ENCODE peak calls at places on chromosomes 5 and 9, in eight cellular contexts. U is small intestine; N is lung; R is naive thymus-derived CD4-positive, alpha-beta T cell; O is DND-41; I is BE2C; H is left lung; T is CD8-positive, alpha-beta memory T cell. L is an unnamed sample. For H3K36me3, the result is how much of the 10 kb centered on the place peaks cover.

GRCh38 chr5:145587308-145588071 is 247.7 kb downstream of the PRELID2 start:
- DNase-seq in T (no peak), N (no peak), O (no peak), I (no peak), U (no peak), R (no peak), H (no peak), L (no peak)

GRCh38 chr5:154819546-154819945 is 30.9 kb downstream of the FAXDC2 start:
- DNase-seq in I (no peak), T (no peak), O (no peak), U (no peak), H (no peak), R (no peak), N (no peak), L (no peak)

GRCh38 chr5:154110781-154111180 is 72.0 kb downstream of the MFAP3 start:
- DNase-seq in T (no peak), N (no peak), I (no peak), R (no peak), H (no peak), O (no peak), U (no peak), L (no peak)

GRCh38 chr9:84697042-84697441 is 27.5 kb downstream of the NTRK2 start:
- DNase-seq in I (no peak), O (no peak), T (no peak), N (no peak), U (no peak), R (no peak), H (no peak), L (no peak)

GRCh38 chr5:134005415-134006118 is 792 bp upstream of the VDAC1 start:
- DNase-seq in I (peak), T (no peak), H (peak), R (no peak), O (no peak), U (peak), N (no peak), L (no peak)

GRCh38 chr5:21820527-21820926 is 1032.6 kb downstream of the CDH12 start:
- DNase-seq in T (no peak), H (no peak), U (no peak), O (no peak), R (no peak), N (no peak), I (no peak), L (no peak)

GRCh38 chr5:154284433-154284832 is 93.9 kb downstream of the GALNT10 start:
- DNase-seq in I (no peak), O (no peak), U (no peak), T (no peak), H (no peak), N (no peak), R (no peak), L (no peak)

GRCh38 chr5:176550275-176550831 is 1.2 kb downstream of the CDHR2 start:
- DNase-seq in T (no peak), O (no peak), R (no peak), U (peak), N (no peak), I (no peak), H (no peak), L (no peak)

GRCh38 chr9:126643945-126644527 is 30.3 kb downstream of the LMX1B start:
- DNase-seq in N (no peak), H (no peak), U (no peak), I (no peak), T (no peak), O (no peak), R (no peak), L (no peak)

GRCh38 chr5:111984044-111984443 is 227.1 kb upstream of the NREP start:
- DNase-seq in I (no peak), O (no peak), R (no peak), T (no peak), U (no peak), N (no peak), H (no peak), L (no peak)

GRCh38 chr9:37582548-37583157 is 6.5 kb upstream of the FBXO10 start:
- DNase-seq in N (no peak), T (peak), O (no peak), H (no peak), I (no peak), R (peak), U (peak), L (no peak)

GRCh38 chr9:127877566-127877998 is at the start of gene AK1:
- DNase-seq in R (no peak), I (peak), T (no peak), O (no peak), H (peak), N (peak), U (peak), L (no peak)

GRCh38 chr5:90658620-90659019 is 100.0 kb downstream of the ADGRV1 start:
- DNase-seq in T (no peak), N (no peak), I (no peak), H (no peak), U (no peak), R (no peak), O (no peak), L (no peak)

GRCh38 chr9:130359819-130360218 is 84.9 kb upstream of the ASS1 start:
- DNase-seq in R (no peak), T (no peak), I (no peak), H (no peak), N (no peak), O (no peak), U (no peak), L (no peak)

GRCh38 chr5:154761062-154761740 is 6.0 kb downstream of the LARP1 start:
- DNase-seq in I (no peak), U (peak), H (no peak), T (peak), N (no peak), R (peak), O (no peak), L (peak)

GRCh38 chr9:104795857-104796256 is 31.9 kb downstream of the NIPSNAP3B start:
- DNase-seq in I (no peak), R (no peak), N (peak), H (no peak), O (no peak), U (no peak), T (no peak), L (no peak)

GRCh38 chr9:17929506-17929905 is 350.6 kb downstream of the SH3GL2 start:
- DNase-seq in O (no peak), I (no peak), H (no peak), R (no peak), T (no peak), N (no peak), U (no peak), L (no peak)

GRCh38 chr9:117178596-117179111 is 236.2 kb downstream of the ASTN2 start:
- DNase-seq in R (no peak), U (no peak), I (peak), N (no peak), T (no peak), H (no peak), O (no peak), L (no peak)

GRCh38 chr5:40904205-40904993 is 4.9 kb upstream of the C7 start:
- DNase-seq in N (peak), I (peak), O (peak), R (peak), H (peak), U (peak), T (no peak), L (no peak)

GRCh38 chr5:122493776-122494518 is 181.9 kb downstream of the SNCAIP start:
- DNase-seq in O (no peak), T (no peak), N (no peak), R (no peak), U (peak), I (peak), H (no peak), L (no peak)

GRCh38 chr9:16309350-16310271 is 560.9 kb downstream of the BNC2 start:
- DNase-seq in N (no peak), H (no peak), R (no peak), U (peak), O (no peak), T (no peak), I (no peak), L (no peak)

GRCh38 chr5:77693913-77694312 is 55.4 kb upstream of the OTP start:
- DNase-seq in H (no peak), N (no peak), O (no peak), I (no peak), U (no peak), T (no peak), R (no peak), L (no peak)

GRCh38 chr5:132528866-132529634 is 14.3 kb downstream of the IL5 start:
- DNase-seq in N (no peak), O (no peak), T (peak), I (no peak), U (no peak), R (peak), H (no peak), L (no peak)

GRCh38 chr9:117957267-117957666 is 253.1 kb downstream of the TLR4 start:
- DNase-seq in U (no peak), R (no peak), T (no peak), H (no peak), I (no peak), O (no peak), N (no peak), L (no peak)

GRCh38 chr9:28539432-28539831 is 966.2 kb upstream of the C9orf72 start:
- DNase-seq in U (no peak), H (no peak), I (no peak), R (no peak), O (no peak), T (no peak), N (no peak), L (no peak)

GRCh38 chr5:124990723-124991122 is 244.3 kb upstream of the ZNF608 start:
- DNase-seq in I (no peak), H (no peak), T (no peak), O (no peak), R (no peak), U (peak), N (no peak), L (no peak)

GRCh38 chr5:1467341-1468246 is 22.4 kb upstream of the SLC6A3 start:
- DNase-seq in O (no peak), H (peak), U (no peak), N (no peak), R (no peak), I (peak), T (no peak), L (no peak)
- H3K36me3 ChIP-seq in O (half or more), H (half or more), U (under half), N (half or more), R (under half), I (under half), T (under half), L (under half)

DNA sequence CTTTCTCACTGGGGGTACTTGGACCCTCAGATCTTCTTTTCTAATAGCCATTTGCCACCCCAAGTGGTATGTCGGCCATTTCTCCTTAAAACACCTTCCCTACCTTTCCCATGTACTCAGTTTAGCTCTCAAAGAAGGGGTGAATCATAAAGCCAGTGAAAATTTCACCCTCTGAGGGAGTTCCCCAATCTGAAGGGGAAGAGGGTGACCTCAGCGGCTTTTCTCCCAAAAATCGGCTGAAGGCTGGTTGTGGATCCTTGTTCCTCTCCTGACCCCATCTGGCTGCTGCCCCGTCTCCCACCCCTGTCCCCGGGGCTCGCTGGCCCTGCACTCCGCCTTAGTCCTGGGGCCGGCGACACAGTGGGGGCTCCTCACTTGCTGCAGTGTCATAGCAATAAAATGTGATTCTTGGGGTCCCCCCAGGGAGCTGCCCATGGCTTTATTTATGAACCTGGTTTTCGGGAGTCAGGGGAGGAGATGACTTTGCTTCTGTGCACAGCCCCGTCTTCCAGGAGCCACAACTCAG is 17.3 kb upstream of the LTC4S start:
- DNase-seq in T (no peak), I (no peak), H (no peak), N (no peak), R (no peak), U (no peak), O (no peak), L (no peak)
- H3K36me3 ChIP-seq in T (under half), I (half or more), H (half or more), N (under half), R (under half), U (under half), O (half or more), L (under half)

DNA sequence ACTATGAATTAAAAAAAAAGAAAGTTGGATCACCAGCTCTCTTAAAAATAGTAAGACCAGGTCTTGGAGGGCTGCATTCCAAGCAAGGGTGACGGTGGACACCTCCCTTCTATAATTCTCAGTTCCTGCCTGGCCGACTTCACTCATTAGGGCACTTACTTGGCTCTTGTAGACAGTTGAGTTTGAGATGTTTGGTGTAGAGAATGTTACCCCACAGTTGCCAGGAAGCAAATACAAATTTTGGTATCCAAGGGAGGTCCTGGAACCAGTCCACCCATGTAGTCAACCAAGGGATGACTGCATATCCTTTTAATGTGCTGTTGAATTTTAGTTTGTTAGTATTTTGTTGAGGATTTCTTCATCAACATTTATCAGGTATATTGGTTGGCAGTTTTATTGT is 20.6 kb downstream of the B4GALT7 start:
- DNase-seq in R (no peak), H (no peak), I (no peak), N (no peak), O (no peak), U (no peak), T (no peak), L (no peak)
- H3K36me3 ChIP-seq in R (under half), H (half or more), I (under half), N (under half), O (half or more), U (under half), T (under half), L (under half)

DNA sequence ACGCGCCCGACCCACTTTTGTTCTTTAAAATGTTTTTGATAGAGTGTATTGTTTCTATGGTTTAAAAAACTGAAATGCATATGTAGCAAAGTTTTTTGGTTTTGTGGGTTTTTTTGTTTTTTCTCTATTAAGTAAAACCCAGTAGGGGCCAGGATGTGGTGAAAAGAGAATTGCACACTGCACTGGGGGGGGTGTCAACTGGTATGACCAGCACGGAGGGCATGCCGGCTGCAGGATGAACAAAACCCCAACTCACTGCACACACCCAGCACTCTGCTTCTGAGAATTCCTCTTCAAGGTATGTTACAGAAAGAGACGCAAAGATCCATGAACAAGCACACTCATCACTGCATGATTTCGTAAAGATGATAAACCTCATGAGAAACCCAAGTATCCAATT is 75.0 kb downstream of the STK10 start:
- DNase-seq in I (no peak), O (peak), T (peak), U (peak), R (peak), H (no peak), N (no peak), L (peak)
- H3K36me3 ChIP-seq in I (under half), O (under half), T (under half), U (under half), R (under half), H (under half), N (under half), L (under half)

DNA sequence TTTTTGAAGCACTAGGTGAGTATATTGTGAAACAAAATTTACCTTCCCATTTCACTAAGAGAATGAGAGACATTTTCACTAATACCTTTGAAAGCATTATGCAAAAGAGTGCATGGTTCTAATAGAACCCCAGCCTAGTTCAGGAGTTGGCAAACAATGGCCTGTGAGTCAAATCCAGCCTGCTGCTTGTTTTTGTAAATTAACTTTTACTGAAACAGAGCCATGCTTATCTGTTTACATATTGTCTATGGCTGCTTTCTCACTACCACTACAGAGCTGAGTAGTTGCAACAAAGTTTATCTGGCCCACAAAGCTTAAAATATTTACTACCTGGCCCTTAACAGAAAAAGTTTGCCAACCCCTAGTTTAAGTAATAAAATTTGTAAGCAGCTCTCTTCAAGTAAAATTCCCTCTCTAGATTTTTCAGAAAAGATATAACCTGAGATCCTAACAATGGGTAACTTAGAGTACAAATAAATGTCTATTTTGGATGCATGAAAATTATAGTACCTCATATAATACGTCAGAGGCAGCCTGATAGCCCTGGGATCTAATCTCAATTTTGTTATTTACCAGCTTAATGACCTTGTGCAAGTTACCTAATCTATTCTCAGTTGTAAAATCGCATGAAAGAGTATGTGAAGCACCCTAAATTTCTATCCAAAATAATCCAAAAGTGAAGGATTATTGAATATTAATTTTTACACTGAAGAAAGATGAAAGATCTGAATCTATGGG is 50.7 kb upstream of the ARL15 start:
- DNase-seq in N (no peak), I (no peak), R (no peak), T (no peak), H (no peak), O (no peak), U (peak), L (no peak)
- H3K36me3 ChIP-seq in N (under half), I (under half), R (under half), T (under half), H (under half), O (under half), U (under half), L (under half)